ENCODE peak calls at places on chromosomes 3 and 15, in five cellular contexts. P, J, A, T and G are unnamed samples.

GRCh38 chr15:90400759-90401314 is 12.8 kb downstream of the IQGAP1 start:
- DNase-seq in P (peak), J (peak), A (no peak), T (peak), G (peak)

GRCh38 chr15:62964251-62964650 is 78.3 kb upstream of the TPM1 start:
- DNase-seq in P (no peak), J (no peak), A (peak), T (no peak), G (no peak)

GRCh38 chr3:119794971-119795612 is 13.2 kb downstream of the NR1I2 start:
- DNase-seq in P (no peak), J (peak), A (no peak), T (peak), G (no peak)

GRCh38 chr3:197364410-197365071 is 66.1 kb upstream of the DLG1 start:
- DNase-seq in P (no peak), J (no peak), A (no peak), T (no peak), G (peak)

GRCh38 chr15:65172531-65172930 is 12.6 kb downstream of the CLPX start:
- DNase-seq in P (no peak), J (no peak), A (no peak), T (no peak), G (no peak)

GRCh38 chr3:83843716-83844115 is 1115.1 kb upstream of the CADM2 start:
- DNase-seq in P (no peak), J (no peak), A (no peak), T (no peak), G (no peak)

GRCh38 chr15:50312636-50313035 is 42.4 kb downstream of the GABPB1 start:
- DNase-seq in P (no peak), J (no peak), A (no peak), T (no peak), G (no peak)

GRCh38 chr15:62455441-62455921 is 290.4 kb upstream of the C2CD4B start:
- DNase-seq in P (no peak), J (no peak), A (no peak), T (no peak), G (peak)

GRCh38 chr3:38493019-38493418 is 3.1 kb upstream of the EXOG start:
- DNase-seq in P (no peak), J (no peak), A (no peak), T (no peak), G (no peak)

GRCh38 chr3:50450135-50450911 is 53.1 kb downstream of the CACNA2D2 start:
- DNase-seq in P (no peak), J (peak), A (peak), T (peak), G (peak)

GRCh38 chr3:127003601-127004280 is 20.8 kb downstream of the PLXNA1 start:
- DNase-seq in P (no peak), J (no peak), A (no peak), T (no peak), G (no peak)

GRCh38 chr3:197878427-197878826 is 71.6 kb upstream of the RPL35A start:
- DNase-seq in P (peak), J (no peak), A (no peak), T (no peak), G (no peak)

GRCh38 chr3:196222876-196223595 is 6.7 kb downstream of the SLC51A start:
- DNase-seq in P (no peak), J (peak), A (no peak), T (no peak), G (no peak)

GRCh38 chr15:97652700-97653167 is 307.8 kb upstream of the ARRDC4 start:
- DNase-seq in P (no peak), J (peak), A (no peak), T (peak), G (no peak)

GRCh38 chr15:23370578-23370977 is 16.0 kb downstream of the GOLGA8S start:
- DNase-seq in P (no peak), J (no peak), A (no peak), T (no peak), G (no peak)

GRCh38 chr3:122665226-122665786 is 15.3 kb upstream of the PARP14 start:
- DNase-seq in P (no peak), J (no peak), A (no peak), T (no peak), G (no peak)

DNA sequence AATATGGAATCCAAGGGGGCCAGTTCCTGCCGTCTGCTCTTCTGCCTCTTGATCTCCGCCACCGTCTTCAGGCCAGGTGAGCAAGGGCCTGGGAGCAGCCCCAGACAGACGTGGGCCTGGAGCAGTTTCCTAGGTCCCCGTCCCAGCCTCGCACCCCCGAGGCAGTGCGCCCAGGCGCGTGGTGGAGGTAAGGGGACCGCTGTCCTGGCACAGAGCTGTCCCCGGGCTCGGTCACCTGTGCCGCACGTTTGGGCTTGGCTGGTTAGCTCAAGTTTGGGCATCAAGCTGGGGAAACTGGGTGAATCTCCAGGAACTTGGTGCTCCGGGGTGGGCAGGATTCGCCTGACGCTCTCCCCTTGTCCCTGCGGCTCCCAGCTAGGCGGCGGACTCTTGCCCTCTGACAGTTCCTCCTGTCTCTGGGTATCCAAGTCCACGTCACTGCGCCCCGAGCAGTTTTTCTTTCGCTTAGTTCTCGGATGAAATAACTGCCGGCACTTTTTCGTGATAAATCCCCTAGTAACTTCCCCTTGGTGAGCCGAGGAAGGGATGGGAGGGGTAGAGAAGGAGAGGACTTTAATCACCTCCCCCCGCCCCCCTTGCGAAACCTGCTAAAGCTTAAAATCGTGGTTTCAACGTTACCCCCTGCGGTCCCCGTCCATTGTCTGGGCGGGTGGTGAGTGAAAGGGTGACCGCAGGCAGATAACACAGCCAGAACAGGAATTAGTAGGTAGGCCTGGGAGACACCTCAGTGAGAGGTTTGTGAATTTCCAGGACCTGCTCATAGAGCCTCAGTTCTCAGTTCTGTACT is 901 bp downstream of the ALCAM start:
- DNase-seq in P (peak), J (peak), A (peak), T (peak), G (peak)
- TF ChIP-seq POLR2A in P (peak), J (peak), A (no peak), T (peak), G (no peak)

GRCh38 chr3:67897686-67898336 is 243.4 kb upstream of the SUCLG2 start:
- DNase-seq in P (no peak), J (no peak), A (no peak), T (no peak), G (no peak)

GRCh38 chr3:67906256-67906655 is 251.8 kb upstream of the SUCLG2 start:
- DNase-seq in P (no peak), J (no peak), A (no peak), T (no peak), G (no peak)

GRCh38 chr3:67898916-67899315 is 244.5 kb upstream of the SUCLG2 start:
- DNase-seq in P (no peak), J (no peak), A (no peak), T (no peak), G (no peak)

GRCh38 chr3:67896130-67896529 is 241.7 kb upstream of the SUCLG2 start:
- DNase-seq in P (no peak), J (no peak), A (no peak), T (no peak), G (no peak)

GRCh38 chr3:67901681-67902080 is 247.3 kb upstream of the SUCLG2 start:
- DNase-seq in P (no peak), J (no peak), A (no peak), T (no peak), G (no peak)
- TF ChIP-seq CTCF in P (no peak), J (no peak), A (no peak), T (no peak), G (no peak)

GRCh38 chr15:56805466-56806146 is 72.3 kb upstream of the ZNF280D start:
- DNase-seq in P (no peak), J (no peak), A (no peak), T (no peak), G (no peak)
- H3K4me3 ChIP-seq in P (peak), J (no peak), A (no peak), T (no peak), G (peak)

GRCh38 chr3:192687488-192688152 is 39.7 kb downstream of the FGF12 start:
- DNase-seq in P (no peak), J (no peak), A (no peak), T (no peak), G (no peak)

GRCh38 chr3:192684151-192684550 is 43.2 kb downstream of the FGF12 start:
- DNase-seq in P (no peak), J (no peak), A (no peak), T (no peak), G (no peak)

GRCh38 chr3:192685801-192686200 is 41.5 kb downstream of the FGF12 start:
- DNase-seq in P (no peak), J (no peak), A (no peak), T (no peak), G (no peak)
- TF ChIP-seq POLR2A in P (no peak), J (no peak), A (no peak), T (no peak), G (no peak)

GRCh38 chr15:70508561-70509281 is 254.6 kb downstream of the UACA start:
- DNase-seq in P (no peak), J (no peak), A (no peak), T (no peak), G (no peak)
- TF ChIP-seq CTCF in P (no peak), J (no peak), A (no peak), T (no peak), G (no peak)

GRCh38 chr15:40040293-40040635 is 1.3 kb upstream of the SRP14 start:
- DNase-seq in P (no peak), J (no peak), A (no peak), T (no peak), G (peak)
- H3K4me3 ChIP-seq in P (peak), J (no peak), A (no peak), T (no peak), G (no peak)

GRCh38 chr15:72117698-72118399 is at the start of gene MYO9A:
- DNase-seq in P (peak), J (peak), A (peak), T (peak), G (peak)
- TF ChIP-seq POLR2A in P (peak), J (peak), A (peak), T (peak), G (peak)